ENCODE peak calls at places on chromosomes 6 and 20, in seven cellular contexts. Z, T, G, F, I, Q and X are unnamed samples.

GRCh38 chr6:11356404-11357155 is 124.1 kb upstream of the NEDD9 start:
- DNase-seq in G (no peak), Q (no peak), I (no peak), Z (no peak), F (no peak), T (no peak), X (no peak)

GRCh38 chr6:163309491-163310026 is 105.0 kb upstream of the QKI start:
- DNase-seq in Q (no peak), Z (no peak), I (no peak), G (no peak), F (no peak), T (no peak), X (no peak)

GRCh38 chr20:43536817-43537440 is 21.9 kb upstream of the SGK2 start:
- DNase-seq in F (no peak), T (peak; percentile 53), G (no peak), I (no peak), Z (no peak), Q (no peak), X (no peak)

GRCh38 chr20:26209171-26209941 is 512.7 kb upstream of the ZNF337 start:
- DNase-seq in T (no peak), I (peak; percentile 23), G (no peak), Q (no peak), Z (no peak), F (no peak), X (no peak)

GRCh38 chr6:23243858-23244257 is 674.5 kb downstream of the HDGFL1 start:
- DNase-seq in G (no peak), F (no peak), T (no peak), Q (no peak), Z (no peak), I (no peak), X (no peak)

GRCh38 chr6:36920546-36920945 is 34.0 kb upstream of the PI16 start:
- DNase-seq in F (no peak), G (no peak), Q (no peak), Z (no peak), I (no peak), T (no peak), X (no peak)

GRCh38 chr6:3353504-3353903 is 94.8 kb downstream of the PSMG4 start:
- DNase-seq in Z (no peak), Q (no peak), T (no peak), F (no peak), I (no peak), G (no peak), X (no peak)

GRCh38 chr6:36245572-36246031 is 24.3 kb upstream of the PNPLA1 start:
- DNase-seq in F (no peak), Q (peak; percentile 49), G (peak; percentile 86), T (no peak), I (no peak), Z (no peak), X (no peak)

GRCh38 chr6:84953401-84953800 is 189.0 kb upstream of the TBX18 start:
- DNase-seq in Q (no peak), F (no peak), G (no peak), T (no peak), Z (no peak), I (no peak), X (no peak)

GRCh38 chr6:167031082-167031709 is 32.0 kb downstream of the CEP43 start:
- DNase-seq in Z (no peak), T (peak; percentile 22), F (no peak), I (no peak), Q (no peak), G (no peak), X (no peak)

GRCh38 chr6:36028088-36028886 is 679 bp downstream of the MAPK14 start:
- DNase-seq in I (peak; percentile 24), G (peak; percentile 73), Z (peak; percentile 26), F (no peak), Q (peak; percentile 33), T (peak; percentile 4), X (no peak)

GRCh38 chr6:4264076-4264475 is 128.7 kb upstream of the ECI2 start:
- DNase-seq in Q (no peak), I (no peak), T (no peak), Z (no peak), F (no peak), G (no peak), X (no peak)